ENCODE peak calls at places on chromosomes 5 and 9, in seven cellular contexts. One of them, this sample, is unnamed.

GRCh38 chr9:4904322-4905134 is 80.5 kb upstream of the JAK2 start:
- DNase-seq in uterus: no peak
- DNase-seq in GM23248: peak
- DNase-seq in osteoblast: peak
- DNase-seq in lung: no peak
- DNase-seq in aorta: no peak
- DNase-seq in foreskin fibroblast: peak
- DNase-seq in this sample: no peak

GRCh38 chr5:39455645-39456044 is 30.9 kb upstream of the DAB2 start:
- DNase-seq in uterus: no peak
- DNase-seq in GM23248: no peak
- DNase-seq in osteoblast: no peak
- DNase-seq in lung: no peak
- DNase-seq in aorta: no peak
- DNase-seq in foreskin fibroblast: no peak
- DNase-seq in this sample: no peak

GRCh38 chr5:94433393-94434149 is 184.8 kb downstream of the KIAA0825 start:
- DNase-seq in uterus: no peak
- DNase-seq in GM23248: peak
- DNase-seq in osteoblast: peak
- DNase-seq in lung: peak
- DNase-seq in aorta: no peak
- DNase-seq in foreskin fibroblast: peak
- DNase-seq in this sample: no peak

GRCh38 chr5:63843190-63843589 is 119.1 kb downstream of the HTR1A start:
- DNase-seq in uterus: no peak
- DNase-seq in GM23248: no peak
- DNase-seq in osteoblast: no peak
- DNase-seq in lung: no peak
- DNase-seq in aorta: no peak
- DNase-seq in foreskin fibroblast: no peak
- DNase-seq in this sample: no peak

GRCh38 chr9:98374385-98375051 is 119.1 kb upstream of the TBC1D2 start:
- DNase-seq in uterus: no peak
- DNase-seq in GM23248: peak
- DNase-seq in osteoblast: peak
- DNase-seq in lung: no peak
- DNase-seq in aorta: no peak
- DNase-seq in foreskin fibroblast: peak
- DNase-seq in this sample: peak

GRCh38 chr9:32422237-32422806 is 37.9 kb downstream of the ACO1 start:
- DNase-seq in uterus: no peak
- DNase-seq in GM23248: no peak
- DNase-seq in osteoblast: no peak
- DNase-seq in lung: no peak
- DNase-seq in aorta: no peak
- DNase-seq in foreskin fibroblast: no peak
- DNase-seq in this sample: no peak

GRCh38 chr5:56102885-56103284 is 108.1 kb upstream of the IL6ST start:
- DNase-seq in uterus: no peak
- DNase-seq in GM23248: no peak
- DNase-seq in osteoblast: no peak
- DNase-seq in lung: no peak
- DNase-seq in aorta: no peak
- DNase-seq in foreskin fibroblast: no peak
- DNase-seq in this sample: no peak

GRCh38 chr9:113929634-113930092 is 53.6 kb downstream of the ZNF618 start:
- DNase-seq in uterus: no peak
- DNase-seq in GM23248: peak
- DNase-seq in osteoblast: peak
- DNase-seq in lung: no peak
- DNase-seq in aorta: no peak
- DNase-seq in foreskin fibroblast: peak
- DNase-seq in this sample: no peak

GRCh38 chr9:124285903-124286291 is 28.1 kb downstream of the NEK6 start:
- DNase-seq in uterus: peak
- DNase-seq in GM23248: peak
- DNase-seq in osteoblast: peak
- DNase-seq in lung: peak
- DNase-seq in aorta: peak
- DNase-seq in foreskin fibroblast: peak
- DNase-seq in this sample: no peak

GRCh38 chr5:24272735-24273134 is 372.0 kb downstream of the CDH10 start:
- DNase-seq in uterus: no peak
- DNase-seq in GM23248: no peak
- DNase-seq in osteoblast: no peak
- DNase-seq in lung: no peak
- DNase-seq in aorta: no peak
- DNase-seq in foreskin fibroblast: no peak
- DNase-seq in this sample: no peak

GRCh38 chr5:84115727-84116126 is 269.0 kb downstream of the EDIL3 start:
- DNase-seq in uterus: no peak
- DNase-seq in GM23248: no peak
- DNase-seq in osteoblast: no peak
- DNase-seq in lung: no peak
- DNase-seq in aorta: no peak
- DNase-seq in foreskin fibroblast: no peak
- DNase-seq in this sample: no peak

GRCh38 chr5:15183520-15183919 is 311.9 kb upstream of the ANKH start:
- DNase-seq in uterus: no peak
- DNase-seq in GM23248: peak
- DNase-seq in osteoblast: peak
- DNase-seq in lung: no peak
- DNase-seq in aorta: no peak
- DNase-seq in foreskin fibroblast: peak
- DNase-seq in this sample: peak

GRCh38 chr9:74555015-74555414 is 57.9 kb downstream of the RORB start:
- DNase-seq in uterus: no peak
- DNase-seq in GM23248: no peak
- DNase-seq in osteoblast: no peak
- DNase-seq in lung: no peak
- DNase-seq in aorta: no peak
- DNase-seq in foreskin fibroblast: no peak
- DNase-seq in this sample: no peak

GRCh38 chr5:135149956-135150723 is 116.1 kb upstream of the PITX1 start:
- DNase-seq in uterus: no peak
- DNase-seq in GM23248: no peak
- DNase-seq in osteoblast: no peak
- DNase-seq in lung: no peak
- DNase-seq in aorta: no peak
- DNase-seq in foreskin fibroblast: no peak
- DNase-seq in this sample: no peak

GRCh38 chr9:84315278-84315877 is 25.2 kb downstream of the SLC28A3 start:
- DNase-seq in uterus: peak
- DNase-seq in GM23248: peak
- DNase-seq in osteoblast: no peak
- DNase-seq in lung: peak
- DNase-seq in aorta: peak
- DNase-seq in foreskin fibroblast: peak
- DNase-seq in this sample: peak

GRCh38 chr9:81649475-81649874 is 39.9 kb downstream of the TLE1 start:
- DNase-seq in uterus: no peak
- DNase-seq in GM23248: no peak
- DNase-seq in osteoblast: no peak
- DNase-seq in lung: no peak
- DNase-seq in aorta: no peak
- DNase-seq in foreskin fibroblast: no peak
- DNase-seq in this sample: no peak

GRCh38 chr5:43555895-43556606 is 826 bp downstream of the PAIP1 start:
- DNase-seq in uterus: peak
- DNase-seq in GM23248: peak
- DNase-seq in osteoblast: peak
- DNase-seq in lung: peak
- DNase-seq in aorta: peak
- DNase-seq in foreskin fibroblast: peak
- DNase-seq in this sample: peak

GRCh38 chr9:12776775-12777055 is 1.9 kb downstream of the LURAP1L start:
- DNase-seq in uterus: no peak
- DNase-seq in GM23248: peak
- DNase-seq in osteoblast: no peak
- DNase-seq in lung: no peak
- DNase-seq in aorta: no peak
- DNase-seq in foreskin fibroblast: no peak
- DNase-seq in this sample: no peak

GRCh38 chr9:16515879-16516289 is 354.6 kb downstream of the BNC2 start:
- DNase-seq in uterus: no peak
- DNase-seq in GM23248: peak
- DNase-seq in osteoblast: peak
- DNase-seq in lung: no peak
- DNase-seq in aorta: no peak
- DNase-seq in foreskin fibroblast: peak
- DNase-seq in this sample: peak

GRCh38 chr5:9125852-9126251 is 420.0 kb downstream of the SEMA5A start:
- DNase-seq in uterus: no peak
- DNase-seq in GM23248: no peak
- DNase-seq in osteoblast: no peak
- DNase-seq in lung: no peak
- DNase-seq in aorta: no peak
- DNase-seq in foreskin fibroblast: no peak
- DNase-seq in this sample: no peak

GRCh38 chr5:177362102-177362868 is 4.6 kb downstream of the RGS14 start:
- DNase-seq in uterus: no peak
- DNase-seq in GM23248: no peak
- DNase-seq in osteoblast: peak
- DNase-seq in lung: peak
- DNase-seq in aorta: peak
- DNase-seq in foreskin fibroblast: no peak
- DNase-seq in this sample: peak
- H3K4me3 ChIP-seq in uterus: no peak
- H3K4me3 ChIP-seq in GM23248: no peak
- H3K4me3 ChIP-seq in osteoblast: no peak
- H3K4me3 ChIP-seq in lung: no peak
- H3K4me3 ChIP-seq in aorta: no peak
- H3K4me3 ChIP-seq in foreskin fibroblast: no peak
- H3K4me3 ChIP-seq in this sample: peak

GRCh38 chr5:62299600-62299999 is 6.4 kb upstream of the KIF2A start:
- DNase-seq in uterus: no peak
- DNase-seq in GM23248: no peak
- DNase-seq in osteoblast: no peak
- DNase-seq in lung: no peak
- DNase-seq in aorta: no peak
- DNase-seq in foreskin fibroblast: no peak
- DNase-seq in this sample: no peak
- H3K4me3 ChIP-seq in uterus: no peak
- H3K4me3 ChIP-seq in GM23248: no peak
- H3K4me3 ChIP-seq in osteoblast: no peak
- H3K4me3 ChIP-seq in lung: no peak
- H3K4me3 ChIP-seq in aorta: no peak
- H3K4me3 ChIP-seq in foreskin fibroblast: no peak
- H3K4me3 ChIP-seq in this sample: no peak

DNA sequence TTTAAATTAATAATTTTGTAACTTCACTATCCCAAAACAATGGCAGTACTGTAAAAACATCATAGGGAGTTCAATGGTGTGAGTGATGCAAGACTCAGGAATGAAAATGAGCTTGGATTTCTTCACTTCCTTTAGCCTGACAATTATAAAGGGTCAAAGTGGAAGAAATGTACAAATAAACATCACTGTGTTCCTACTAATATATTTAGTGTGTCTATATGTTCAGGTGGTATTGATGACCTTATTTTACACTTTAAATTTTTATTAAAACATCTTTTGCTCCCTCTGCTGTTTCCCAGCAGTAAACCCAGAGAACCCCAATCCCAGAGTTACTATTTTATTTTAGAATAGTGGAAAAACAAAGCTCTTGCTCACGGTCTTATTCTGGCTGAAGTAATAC is 2.0 kb downstream of the LOX start:
- DNase-seq in uterus: no peak
- DNase-seq in GM23248: peak
- DNase-seq in osteoblast: peak
- DNase-seq in lung: no peak
- DNase-seq in aorta: no peak
- DNase-seq in foreskin fibroblast: peak
- DNase-seq in this sample: no peak
- H3K4me3 ChIP-seq in uterus: no peak
- H3K4me3 ChIP-seq in GM23248: peak
- H3K4me3 ChIP-seq in osteoblast: peak
- H3K4me3 ChIP-seq in lung: no peak
- H3K4me3 ChIP-seq in aorta: peak
- H3K4me3 ChIP-seq in foreskin fibroblast: peak
- H3K4me3 ChIP-seq in this sample: no peak

GRCh38 chr9:14400658-14400995 is 86.7 kb upstream of the NFIB start:
- DNase-seq in uterus: peak
- DNase-seq in GM23248: peak
- DNase-seq in osteoblast: peak
- DNase-seq in lung: peak
- DNase-seq in aorta: no peak
- DNase-seq in foreskin fibroblast: peak
- DNase-seq in this sample: peak
- H3K4me3 ChIP-seq in uterus: no peak
- H3K4me3 ChIP-seq in GM23248: peak
- H3K4me3 ChIP-seq in osteoblast: peak
- H3K4me3 ChIP-seq in lung: no peak
- H3K4me3 ChIP-seq in aorta: peak
- H3K4me3 ChIP-seq in foreskin fibroblast: no peak
- H3K4me3 ChIP-seq in this sample: no peak

GRCh38 chr5:11385251-11385900 is 518.9 kb downstream of the CTNND2 start:
- DNase-seq in uterus: no peak
- DNase-seq in GM23248: peak
- DNase-seq in osteoblast: peak
- DNase-seq in lung: no peak
- DNase-seq in aorta: no peak
- DNase-seq in foreskin fibroblast: no peak
- DNase-seq in this sample: no peak
- H3K4me3 ChIP-seq in uterus: no peak
- H3K4me3 ChIP-seq in GM23248: no peak
- H3K4me3 ChIP-seq in osteoblast: no peak
- H3K4me3 ChIP-seq in lung: no peak
- H3K4me3 ChIP-seq in aorta: no peak
- H3K4me3 ChIP-seq in foreskin fibroblast: no peak
- H3K4me3 ChIP-seq in this sample: peak

DNA sequence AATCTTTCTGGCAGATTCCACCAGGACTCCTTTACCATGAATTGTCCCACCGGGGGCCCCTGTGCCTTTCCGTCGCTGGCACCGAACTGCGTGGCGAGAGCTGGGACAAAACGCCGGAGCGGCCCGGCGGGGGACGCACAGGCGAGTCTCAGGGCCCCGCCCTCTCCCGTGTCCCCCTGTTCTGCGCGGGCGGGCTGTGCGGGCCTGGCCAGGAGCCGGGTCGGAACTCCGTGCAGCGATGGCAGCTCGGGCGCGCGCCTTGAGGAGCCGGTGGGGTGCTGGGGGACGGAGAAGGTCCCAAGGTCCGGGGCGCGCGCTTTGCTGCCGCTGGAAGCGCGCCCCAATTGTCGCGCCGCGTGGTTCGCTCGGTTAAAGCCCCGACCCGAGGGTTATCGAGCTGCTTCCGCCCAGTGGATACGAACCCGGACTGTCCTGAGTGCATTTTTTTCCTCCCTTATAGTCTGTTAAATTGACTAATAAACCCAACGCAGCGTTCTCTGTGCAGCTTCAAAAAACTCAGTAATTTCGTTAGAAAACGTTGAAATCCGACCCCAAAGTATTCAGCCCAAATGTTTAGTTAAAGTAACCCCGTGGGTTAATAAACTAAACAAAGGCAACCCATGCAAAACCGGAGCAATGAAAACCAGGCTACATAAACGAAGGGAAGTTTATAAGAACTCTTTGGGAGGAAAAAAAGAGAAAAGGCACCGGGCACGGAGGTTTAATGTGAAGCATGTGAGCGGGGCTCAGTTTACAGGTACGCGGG is 125.4 kb downstream of the TMEM174 start:
- DNase-seq in uterus: no peak
- DNase-seq in GM23248: no peak
- DNase-seq in osteoblast: no peak
- DNase-seq in lung: no peak
- DNase-seq in aorta: no peak
- DNase-seq in foreskin fibroblast: peak
- DNase-seq in this sample: peak
- H3K4me3 ChIP-seq in uterus: no peak
- H3K4me3 ChIP-seq in GM23248: peak
- H3K4me3 ChIP-seq in osteoblast: peak
- H3K4me3 ChIP-seq in lung: no peak
- H3K4me3 ChIP-seq in aorta: no peak
- H3K4me3 ChIP-seq in foreskin fibroblast: peak
- H3K4me3 ChIP-seq in this sample: peak